ENCODE peak calls at places on chromosomes 3 and 15, in nine cellular contexts. One of them, this sample, is unnamed.

GRCh38 chr15:70569718-70570231 is 193.6 kb downstream of the UACA start:
- DNase-seq in stimulated activated CD8-positive, alpha-beta memory T cell treated with anti-CD3 and anti-CD28 coated beads, Interleukin-12 subunit alpha, Interleukin-12 subunit beta, amount 100 ng/mL, for 4 hours: no peak
- DNase-seq in PC-3: peak; percentile 47
- DNase-seq in HuH-7: no peak
- DNase-seq in GM20000: no peak
- DNase-seq in GM06990: no peak
- DNase-seq in stimulated activated CD4-positive, alpha-beta T cell treated with anti-CD3 and anti-CD28 coated beads, Interleukin-1b, Interleukin-23, amount 100 ng/mL, for 48 hours: peak; percentile 51
- DNase-seq in OCI-LY7: no peak
- DNase-seq in T-helper 17 cell: no peak
- DNase-seq in this sample: no peak

GRCh38 chr3:192275741-192276355 is 451.5 kb downstream of the FGF12 start:
- DNase-seq in stimulated activated CD8-positive, alpha-beta memory T cell treated with anti-CD3 and anti-CD28 coated beads, Interleukin-12 subunit alpha, Interleukin-12 subunit beta, amount 100 ng/mL, for 4 hours: no peak
- DNase-seq in PC-3: no peak
- DNase-seq in HuH-7: no peak
- DNase-seq in GM20000: no peak
- DNase-seq in GM06990: no peak
- DNase-seq in stimulated activated CD4-positive, alpha-beta T cell treated with anti-CD3 and anti-CD28 coated beads, Interleukin-1b, Interleukin-23, amount 100 ng/mL, for 48 hours: no peak
- DNase-seq in OCI-LY7: no peak
- DNase-seq in T-helper 17 cell: no peak
- DNase-seq in this sample: no peak

GRCh38 chr3:148642616-148643015 is 55.1 kb upstream of the AGTR1 start:
- DNase-seq in stimulated activated CD8-positive, alpha-beta memory T cell treated with anti-CD3 and anti-CD28 coated beads, Interleukin-12 subunit alpha, Interleukin-12 subunit beta, amount 100 ng/mL, for 4 hours: no peak
- DNase-seq in PC-3: no peak
- DNase-seq in HuH-7: no peak
- DNase-seq in GM20000: no peak
- DNase-seq in GM06990: no peak
- DNase-seq in stimulated activated CD4-positive, alpha-beta T cell treated with anti-CD3 and anti-CD28 coated beads, Interleukin-1b, Interleukin-23, amount 100 ng/mL, for 48 hours: no peak
- DNase-seq in OCI-LY7: no peak
- DNase-seq in T-helper 17 cell: no peak
- DNase-seq in this sample: no peak

GRCh38 chr3:193559100-193559499 is 4.4 kb upstream of the ATP13A4 start:
- DNase-seq in stimulated activated CD8-positive, alpha-beta memory T cell treated with anti-CD3 and anti-CD28 coated beads, Interleukin-12 subunit alpha, Interleukin-12 subunit beta, amount 100 ng/mL, for 4 hours: no peak
- DNase-seq in PC-3: no peak
- DNase-seq in HuH-7: no peak
- DNase-seq in GM20000: no peak
- DNase-seq in GM06990: no peak
- DNase-seq in stimulated activated CD4-positive, alpha-beta T cell treated with anti-CD3 and anti-CD28 coated beads, Interleukin-1b, Interleukin-23, amount 100 ng/mL, for 48 hours: no peak
- DNase-seq in OCI-LY7: no peak
- DNase-seq in T-helper 17 cell: no peak
- DNase-seq in this sample: no peak

GRCh38 chr15:68646751-68647150 is 68.0 kb downstream of the CORO2B start:
- DNase-seq in stimulated activated CD8-positive, alpha-beta memory T cell treated with anti-CD3 and anti-CD28 coated beads, Interleukin-12 subunit alpha, Interleukin-12 subunit beta, amount 100 ng/mL, for 4 hours: no peak
- DNase-seq in PC-3: no peak
- DNase-seq in HuH-7: no peak
- DNase-seq in GM20000: no peak
- DNase-seq in GM06990: no peak
- DNase-seq in stimulated activated CD4-positive, alpha-beta T cell treated with anti-CD3 and anti-CD28 coated beads, Interleukin-1b, Interleukin-23, amount 100 ng/mL, for 48 hours: no peak
- DNase-seq in OCI-LY7: no peak
- DNase-seq in T-helper 17 cell: no peak
- DNase-seq in this sample: no peak

GRCh38 chr3:165753560-165753959 is 83.7 kb downstream of the BCHE start:
- DNase-seq in stimulated activated CD8-positive, alpha-beta memory T cell treated with anti-CD3 and anti-CD28 coated beads, Interleukin-12 subunit alpha, Interleukin-12 subunit beta, amount 100 ng/mL, for 4 hours: no peak
- DNase-seq in PC-3: peak; percentile 83
- DNase-seq in HuH-7: no peak
- DNase-seq in GM20000: no peak
- DNase-seq in GM06990: no peak
- DNase-seq in stimulated activated CD4-positive, alpha-beta T cell treated with anti-CD3 and anti-CD28 coated beads, Interleukin-1b, Interleukin-23, amount 100 ng/mL, for 48 hours: no peak
- DNase-seq in OCI-LY7: no peak
- DNase-seq in T-helper 17 cell: no peak
- DNase-seq in this sample: no peak

GRCh38 chr3:194773666-194774455 is 88.2 kb downstream of the FAM43A start:
- DNase-seq in stimulated activated CD8-positive, alpha-beta memory T cell treated with anti-CD3 and anti-CD28 coated beads, Interleukin-12 subunit alpha, Interleukin-12 subunit beta, amount 100 ng/mL, for 4 hours: no peak
- DNase-seq in PC-3: no peak
- DNase-seq in HuH-7: no peak
- DNase-seq in GM20000: no peak
- DNase-seq in GM06990: no peak
- DNase-seq in stimulated activated CD4-positive, alpha-beta T cell treated with anti-CD3 and anti-CD28 coated beads, Interleukin-1b, Interleukin-23, amount 100 ng/mL, for 48 hours: no peak
- DNase-seq in OCI-LY7: no peak
- DNase-seq in T-helper 17 cell: no peak
- DNase-seq in this sample: no peak

GRCh38 chr3:99475229-99475628 is 163.2 kb upstream of the COL8A1 start:
- DNase-seq in stimulated activated CD8-positive, alpha-beta memory T cell treated with anti-CD3 and anti-CD28 coated beads, Interleukin-12 subunit alpha, Interleukin-12 subunit beta, amount 100 ng/mL, for 4 hours: no peak
- DNase-seq in PC-3: no peak
- DNase-seq in HuH-7: no peak
- DNase-seq in GM20000: no peak
- DNase-seq in GM06990: no peak
- DNase-seq in stimulated activated CD4-positive, alpha-beta T cell treated with anti-CD3 and anti-CD28 coated beads, Interleukin-1b, Interleukin-23, amount 100 ng/mL, for 48 hours: no peak
- DNase-seq in OCI-LY7: no peak
- DNase-seq in T-helper 17 cell: no peak
- DNase-seq in this sample: no peak

GRCh38 chr3:114758828-114759709 is 388.0 kb downstream of the ZBTB20 start:
- DNase-seq in stimulated activated CD8-positive, alpha-beta memory T cell treated with anti-CD3 and anti-CD28 coated beads, Interleukin-12 subunit alpha, Interleukin-12 subunit beta, amount 100 ng/mL, for 4 hours: no peak
- DNase-seq in PC-3: no peak
- DNase-seq in HuH-7: peak; percentile 39
- DNase-seq in GM20000: no peak
- DNase-seq in GM06990: no peak
- DNase-seq in stimulated activated CD4-positive, alpha-beta T cell treated with anti-CD3 and anti-CD28 coated beads, Interleukin-1b, Interleukin-23, amount 100 ng/mL, for 48 hours: no peak
- DNase-seq in OCI-LY7: no peak
- DNase-seq in T-helper 17 cell: no peak
- DNase-seq in this sample: no peak

GRCh38 chr3:193826126-193826795 is 233.3 kb downstream of the OPA1 start:
- DNase-seq in stimulated activated CD8-positive, alpha-beta memory T cell treated with anti-CD3 and anti-CD28 coated beads, Interleukin-12 subunit alpha, Interleukin-12 subunit beta, amount 100 ng/mL, for 4 hours: no peak
- DNase-seq in PC-3: peak; percentile 53
- DNase-seq in HuH-7: peak; percentile 34
- DNase-seq in GM20000: no peak
- DNase-seq in GM06990: no peak
- DNase-seq in stimulated activated CD4-positive, alpha-beta T cell treated with anti-CD3 and anti-CD28 coated beads, Interleukin-1b, Interleukin-23, amount 100 ng/mL, for 48 hours: no peak
- DNase-seq in OCI-LY7: no peak
- DNase-seq in T-helper 17 cell: no peak
- DNase-seq in this sample: no peak

GRCh38 chr15:43903864-43904290 is 77.1 kb downstream of the WDR76 start:
- DNase-seq in stimulated activated CD8-positive, alpha-beta memory T cell treated with anti-CD3 and anti-CD28 coated beads, Interleukin-12 subunit alpha, Interleukin-12 subunit beta, amount 100 ng/mL, for 4 hours: no peak
- DNase-seq in PC-3: peak; percentile 90
- DNase-seq in HuH-7: peak; percentile 79
- DNase-seq in GM20000: peak; percentile 74
- DNase-seq in GM06990: peak; percentile 23
- DNase-seq in stimulated activated CD4-positive, alpha-beta T cell treated with anti-CD3 and anti-CD28 coated beads, Interleukin-1b, Interleukin-23, amount 100 ng/mL, for 48 hours: peak; percentile 50
- DNase-seq in OCI-LY7: peak; percentile 78
- DNase-seq in T-helper 17 cell: peak; percentile 19
- DNase-seq in this sample: no peak

GRCh38 chr3:100538339-100538706 is 45.9 kb downstream of the TMEM45A start:
- DNase-seq in stimulated activated CD8-positive, alpha-beta memory T cell treated with anti-CD3 and anti-CD28 coated beads, Interleukin-12 subunit alpha, Interleukin-12 subunit beta, amount 100 ng/mL, for 4 hours: no peak
- DNase-seq in PC-3: no peak
- DNase-seq in HuH-7: no peak
- DNase-seq in GM20000: no peak
- DNase-seq in GM06990: no peak
- DNase-seq in stimulated activated CD4-positive, alpha-beta T cell treated with anti-CD3 and anti-CD28 coated beads, Interleukin-1b, Interleukin-23, amount 100 ng/mL, for 48 hours: no peak
- DNase-seq in OCI-LY7: no peak
- DNase-seq in T-helper 17 cell: no peak
- DNase-seq in this sample: no peak

GRCh38 chr3:124078978-124079911 is 87.3 kb upstream of the ROPN1 start:
- DNase-seq in stimulated activated CD8-positive, alpha-beta memory T cell treated with anti-CD3 and anti-CD28 coated beads, Interleukin-12 subunit alpha, Interleukin-12 subunit beta, amount 100 ng/mL, for 4 hours: no peak
- DNase-seq in PC-3: peak; percentile 72
- DNase-seq in HuH-7: peak; percentile 32
- DNase-seq in GM20000: peak; percentile 27
- DNase-seq in GM06990: no peak
- DNase-seq in stimulated activated CD4-positive, alpha-beta T cell treated with anti-CD3 and anti-CD28 coated beads, Interleukin-1b, Interleukin-23, amount 100 ng/mL, for 48 hours: peak; percentile 4
- DNase-seq in OCI-LY7: peak; percentile 51
- DNase-seq in T-helper 17 cell: no peak
- DNase-seq in this sample: no peak

GRCh38 chr3:198022604-198023003 is 62.6 kb downstream of the LMLN start:
- DNase-seq in stimulated activated CD8-positive, alpha-beta memory T cell treated with anti-CD3 and anti-CD28 coated beads, Interleukin-12 subunit alpha, Interleukin-12 subunit beta, amount 100 ng/mL, for 4 hours: no peak
- DNase-seq in PC-3: no peak
- DNase-seq in HuH-7: no peak
- DNase-seq in GM20000: no peak
- DNase-seq in GM06990: no peak
- DNase-seq in stimulated activated CD4-positive, alpha-beta T cell treated with anti-CD3 and anti-CD28 coated beads, Interleukin-1b, Interleukin-23, amount 100 ng/mL, for 48 hours: no peak
- DNase-seq in OCI-LY7: no peak
- DNase-seq in T-helper 17 cell: no peak
- DNase-seq in this sample: no peak

GRCh38 chr15:99435761-99436346 is 129.9 kb upstream of the MEF2A start:
- DNase-seq in stimulated activated CD8-positive, alpha-beta memory T cell treated with anti-CD3 and anti-CD28 coated beads, Interleukin-12 subunit alpha, Interleukin-12 subunit beta, amount 100 ng/mL, for 4 hours: no peak
- DNase-seq in PC-3: peak; percentile 17
- DNase-seq in HuH-7: no peak
- DNase-seq in GM20000: no peak
- DNase-seq in GM06990: no peak
- DNase-seq in stimulated activated CD4-positive, alpha-beta T cell treated with anti-CD3 and anti-CD28 coated beads, Interleukin-1b, Interleukin-23, amount 100 ng/mL, for 48 hours: no peak
- DNase-seq in OCI-LY7: no peak
- DNase-seq in T-helper 17 cell: no peak
- DNase-seq in this sample: no peak

GRCh38 chr3:40333416-40333815 is 23.9 kb downstream of the EIF1B start:
- DNase-seq in stimulated activated CD8-positive, alpha-beta memory T cell treated with anti-CD3 and anti-CD28 coated beads, Interleukin-12 subunit alpha, Interleukin-12 subunit beta, amount 100 ng/mL, for 4 hours: no peak
- DNase-seq in PC-3: no peak
- DNase-seq in HuH-7: no peak
- DNase-seq in GM20000: no peak
- DNase-seq in GM06990: no peak
- DNase-seq in stimulated activated CD4-positive, alpha-beta T cell treated with anti-CD3 and anti-CD28 coated beads, Interleukin-1b, Interleukin-23, amount 100 ng/mL, for 48 hours: no peak
- DNase-seq in OCI-LY7: no peak
- DNase-seq in T-helper 17 cell: no peak
- DNase-seq in this sample: no peak

GRCh38 chr3:66472313-66473134 is 28.3 kb downstream of the LRIG1 start:
- DNase-seq in stimulated activated CD8-positive, alpha-beta memory T cell treated with anti-CD3 and anti-CD28 coated beads, Interleukin-12 subunit alpha, Interleukin-12 subunit beta, amount 100 ng/mL, for 4 hours: no peak
- DNase-seq in PC-3: peak; percentile 69
- DNase-seq in HuH-7: no peak
- DNase-seq in GM20000: peak; percentile 48
- DNase-seq in GM06990: peak; percentile 68
- DNase-seq in stimulated activated CD4-positive, alpha-beta T cell treated with anti-CD3 and anti-CD28 coated beads, Interleukin-1b, Interleukin-23, amount 100 ng/mL, for 48 hours: peak; percentile 71
- DNase-seq in OCI-LY7: no peak
- DNase-seq in T-helper 17 cell: no peak
- DNase-seq in this sample: no peak

GRCh38 chr15:50267577-50267976 is 2.1 kb upstream of the HDC start:
- DNase-seq in stimulated activated CD8-positive, alpha-beta memory T cell treated with anti-CD3 and anti-CD28 coated beads, Interleukin-12 subunit alpha, Interleukin-12 subunit beta, amount 100 ng/mL, for 4 hours: no peak
- DNase-seq in PC-3: no peak
- DNase-seq in HuH-7: no peak
- DNase-seq in GM20000: no peak
- DNase-seq in GM06990: no peak
- DNase-seq in stimulated activated CD4-positive, alpha-beta T cell treated with anti-CD3 and anti-CD28 coated beads, Interleukin-1b, Interleukin-23, amount 100 ng/mL, for 48 hours: no peak
- DNase-seq in OCI-LY7: no peak
- DNase-seq in T-helper 17 cell: no peak
- DNase-seq in this sample: no peak

GRCh38 chr3:194404365-194405140 is 5.5 kb upstream of the GP5 start:
- DNase-seq in stimulated activated CD8-positive, alpha-beta memory T cell treated with anti-CD3 and anti-CD28 coated beads, Interleukin-12 subunit alpha, Interleukin-12 subunit beta, amount 100 ng/mL, for 4 hours: no peak
- DNase-seq in PC-3: peak; percentile 75
- DNase-seq in HuH-7: no peak
- DNase-seq in GM20000: peak; percentile 54
- DNase-seq in GM06990: no peak
- DNase-seq in stimulated activated CD4-positive, alpha-beta T cell treated with anti-CD3 and anti-CD28 coated beads, Interleukin-1b, Interleukin-23, amount 100 ng/mL, for 48 hours: no peak
- DNase-seq in OCI-LY7: peak; percentile 62
- DNase-seq in T-helper 17 cell: no peak
- DNase-seq in this sample: no peak

GRCh38 chr3:183629546-183630301 is 5.7 kb upstream of the KLHL24 start:
- DNase-seq in stimulated activated CD8-positive, alpha-beta memory T cell treated with anti-CD3 and anti-CD28 coated beads, Interleukin-12 subunit alpha, Interleukin-12 subunit beta, amount 100 ng/mL, for 4 hours: no peak
- DNase-seq in PC-3: no peak
- DNase-seq in HuH-7: no peak
- DNase-seq in GM20000: no peak
- DNase-seq in GM06990: no peak
- DNase-seq in stimulated activated CD4-positive, alpha-beta T cell treated with anti-CD3 and anti-CD28 coated beads, Interleukin-1b, Interleukin-23, amount 100 ng/mL, for 48 hours: no peak
- DNase-seq in OCI-LY7: no peak
- DNase-seq in T-helper 17 cell: no peak
- DNase-seq in this sample: peak; percentile 70

GRCh38 chr3:138348107-138348949 is at the start of gene MRAS:
- DNase-seq in stimulated activated CD8-positive, alpha-beta memory T cell treated with anti-CD3 and anti-CD28 coated beads, Interleukin-12 subunit alpha, Interleukin-12 subunit beta, amount 100 ng/mL, for 4 hours: no peak
- DNase-seq in PC-3: peak; percentile 57
- DNase-seq in HuH-7: peak; percentile 71
- DNase-seq in GM20000: peak; percentile 50
- DNase-seq in GM06990: peak; percentile 17
- DNase-seq in stimulated activated CD4-positive, alpha-beta T cell treated with anti-CD3 and anti-CD28 coated beads, Interleukin-1b, Interleukin-23, amount 100 ng/mL, for 48 hours: peak; percentile 27
- DNase-seq in OCI-LY7: no peak
- DNase-seq in T-helper 17 cell: no peak
- DNase-seq in this sample: peak; percentile 93

GRCh38 chr3:158936530-158937113 is 134.8 kb downstream of the MFSD1 start:
- DNase-seq in stimulated activated CD8-positive, alpha-beta memory T cell treated with anti-CD3 and anti-CD28 coated beads, Interleukin-12 subunit alpha, Interleukin-12 subunit beta, amount 100 ng/mL, for 4 hours: no peak
- DNase-seq in PC-3: no peak
- DNase-seq in HuH-7: no peak
- DNase-seq in GM20000: no peak
- DNase-seq in GM06990: no peak
- DNase-seq in stimulated activated CD4-positive, alpha-beta T cell treated with anti-CD3 and anti-CD28 coated beads, Interleukin-1b, Interleukin-23, amount 100 ng/mL, for 48 hours: no peak
- DNase-seq in OCI-LY7: no peak
- DNase-seq in T-helper 17 cell: no peak
- DNase-seq in this sample: no peak

GRCh38 chr15:33243869-33244268 is 49.4 kb upstream of the FMN1 start:
- DNase-seq in stimulated activated CD8-positive, alpha-beta memory T cell treated with anti-CD3 and anti-CD28 coated beads, Interleukin-12 subunit alpha, Interleukin-12 subunit beta, amount 100 ng/mL, for 4 hours: no peak
- DNase-seq in PC-3: peak; percentile 86
- DNase-seq in HuH-7: no peak
- DNase-seq in GM20000: no peak
- DNase-seq in GM06990: no peak
- DNase-seq in stimulated activated CD4-positive, alpha-beta T cell treated with anti-CD3 and anti-CD28 coated beads, Interleukin-1b, Interleukin-23, amount 100 ng/mL, for 48 hours: no peak
- DNase-seq in OCI-LY7: no peak
- DNase-seq in T-helper 17 cell: no peak
- DNase-seq in this sample: no peak

GRCh38 chr15:29914441-29915053 is 92.3 kb upstream of the TJP1 start:
- DNase-seq in stimulated activated CD8-positive, alpha-beta memory T cell treated with anti-CD3 and anti-CD28 coated beads, Interleukin-12 subunit alpha, Interleukin-12 subunit beta, amount 100 ng/mL, for 4 hours: no peak
- DNase-seq in PC-3: no peak
- DNase-seq in HuH-7: no peak
- DNase-seq in GM20000: no peak
- DNase-seq in GM06990: no peak
- DNase-seq in stimulated activated CD4-positive, alpha-beta T cell treated with anti-CD3 and anti-CD28 coated beads, Interleukin-1b, Interleukin-23, amount 100 ng/mL, for 48 hours: no peak
- DNase-seq in OCI-LY7: no peak
- DNase-seq in T-helper 17 cell: no peak
- DNase-seq in this sample: no peak

GRCh38 chr3:136994772-136995516 is 37.2 kb downstream of the IL20RB start:
- DNase-seq in stimulated activated CD8-positive, alpha-beta memory T cell treated with anti-CD3 and anti-CD28 coated beads, Interleukin-12 subunit alpha, Interleukin-12 subunit beta, amount 100 ng/mL, for 4 hours: no peak
- DNase-seq in PC-3: peak; percentile 79
- DNase-seq in HuH-7: no peak
- DNase-seq in GM20000: no peak
- DNase-seq in GM06990: no peak
- DNase-seq in stimulated activated CD4-positive, alpha-beta T cell treated with anti-CD3 and anti-CD28 coated beads, Interleukin-1b, Interleukin-23, amount 100 ng/mL, for 48 hours: no peak
- DNase-seq in OCI-LY7: no peak
- DNase-seq in T-helper 17 cell: no peak
- DNase-seq in this sample: peak; percentile 84

GRCh38 chr3:10289785-10290355 is 2.9 kb downstream of the GHRL start:
- DNase-seq in stimulated activated CD8-positive, alpha-beta memory T cell treated with anti-CD3 and anti-CD28 coated beads, Interleukin-12 subunit alpha, Interleukin-12 subunit beta, amount 100 ng/mL, for 4 hours: no peak
- DNase-seq in PC-3: no peak
- DNase-seq in HuH-7: peak; percentile 52
- DNase-seq in GM20000: no peak
- DNase-seq in GM06990: no peak
- DNase-seq in stimulated activated CD4-positive, alpha-beta T cell treated with anti-CD3 and anti-CD28 coated beads, Interleukin-1b, Interleukin-23, amount 100 ng/mL, for 48 hours: no peak
- DNase-seq in OCI-LY7: no peak
- DNase-seq in T-helper 17 cell: no peak
- DNase-seq in this sample: no peak